ENCODE peak calls at places on chromosomes 4 and X, in five cellular contexts. F is kidney epithelial cell, R is HTR-8/SVneo, S is islet precursor cell, I is AG04449. M is an unnamed sample.

GRCh38 chr4:109989044-109989443 is 76.4 kb downstream of the EGF start:
- DNase-seq in F (no peak), R (peak), S (no peak), I (no peak), M (no peak)

GRCh38 chrX:71224969-71225368 is 1.9 kb downstream of the GJB1 start:
- DNase-seq in F (no peak), R (no peak), S (no peak), I (no peak), M (no peak)

GRCh38 chrX:131778269-131779218 is 234.7 kb downstream of the OR13H1 start:
- DNase-seq in F (peak), R (no peak), S (no peak), I (no peak), M (no peak)

GRCh38 chr4:108885211-108885610 is 122.4 kb upstream of the ETNPPL start:
- DNase-seq in F (peak), R (no peak), S (no peak), I (peak), M (no peak)

GRCh38 chr4:152185786-152186540 is 349.9 kb downstream of the FBXW7 start:
- DNase-seq in F (no peak), R (no peak), S (no peak), I (no peak), M (no peak)

GRCh38 chr4:152997235-152997735 is 61.2 kb downstream of the FHDC1 start:
- DNase-seq in F (no peak), R (no peak), S (no peak), I (no peak), M (no peak)

GRCh38 chrX:114583646-114584433 is at the start of gene HTR2C:
- DNase-seq in F (no peak), R (no peak), S (no peak), I (no peak), M (peak)

GRCh38 chr4:174005422-174005821 is 278.0 kb downstream of the FBXO8 start:
- DNase-seq in F (no peak), R (no peak), S (peak), I (no peak), M (no peak)

GRCh38 chr4:97938141-97938540 is 205.1 kb downstream of the STPG2 start:
- DNase-seq in F (no peak), R (no peak), S (no peak), I (no peak), M (no peak)

GRCh38 chr4:79078339-79078738 is 139.1 kb upstream of the PAQR3 start:
- DNase-seq in F (no peak), R (no peak), S (no peak), I (no peak), M (no peak)